ENCODE peak calls at places on chromosomes 5 and 9, in six cellular contexts. One of them, this sample, is unnamed.

GRCh38 chr9:73223594-73223993 is 71.9 kb downstream of the ANXA1 start:
- DNase-seq in GM06990: no peak
- DNase-seq in AG09309: no peak
- DNase-seq in A549: no peak
- DNase-seq in lower lobe of right lung: no peak
- DNase-seq in GM13976: no peak
- DNase-seq in this sample: no peak

GRCh38 chr5:111782171-111782570 is 25.2 kb upstream of the NREP start:
- DNase-seq in GM06990: no peak
- DNase-seq in A549: no peak
- DNase-seq in lower lobe of right lung: no peak
- DNase-seq in AG09309: no peak
- DNase-seq in GM13976: no peak
- DNase-seq in this sample: no peak

GRCh38 chr5:80125962-80126480 is 90.9 kb downstream of the THBS4 start:
- DNase-seq in GM13976: peak
- DNase-seq in lower lobe of right lung: no peak
- DNase-seq in AG09309: peak
- DNase-seq in GM06990: peak
- DNase-seq in A549: no peak
- DNase-seq in this sample: no peak

GRCh38 chr9:73081979-73082657 is 69.5 kb upstream of the ANXA1 start:
- DNase-seq in A549: peak
- DNase-seq in AG09309: peak
- DNase-seq in GM13976: peak
- DNase-seq in lower lobe of right lung: no peak
- DNase-seq in GM06990: peak
- DNase-seq in this sample: no peak

GRCh38 chr5:157478726-157479125 is 18.7 kb downstream of the NIPAL4 start:
- DNase-seq in AG09309: no peak
- DNase-seq in lower lobe of right lung: no peak
- DNase-seq in GM13976: no peak
- DNase-seq in GM06990: no peak
- DNase-seq in A549: no peak
- DNase-seq in this sample: no peak

GRCh38 chr5:62138607-62139006 is 167.4 kb upstream of the KIF2A start:
- DNase-seq in AG09309: no peak
- DNase-seq in GM06990: no peak
- DNase-seq in GM13976: no peak
- DNase-seq in A549: no peak
- DNase-seq in lower lobe of right lung: no peak
- DNase-seq in this sample: no peak

GRCh38 chr5:72438141-72438540 is 69.1 kb downstream of the ZNF366 start:
- DNase-seq in A549: no peak
- DNase-seq in lower lobe of right lung: no peak
- DNase-seq in GM06990: no peak
- DNase-seq in AG09309: no peak
- DNase-seq in GM13976: no peak
- DNase-seq in this sample: no peak

GRCh38 chr5:171437286-171437821 is 17.9 kb downstream of the FGF18 start:
- DNase-seq in A549: no peak
- DNase-seq in lower lobe of right lung: peak
- DNase-seq in AG09309: no peak
- DNase-seq in GM06990: no peak
- DNase-seq in GM13976: no peak
- DNase-seq in this sample: no peak

GRCh38 chr9:6576930-6577329 is 68.6 kb downstream of the GLDC start:
- DNase-seq in A549: no peak
- DNase-seq in GM13976: no peak
- DNase-seq in AG09309: no peak
- DNase-seq in lower lobe of right lung: no peak
- DNase-seq in GM06990: no peak
- DNase-seq in this sample: no peak

GRCh38 chr5:17952231-17952630 is 318.0 kb downstream of the TAF11L14 start:
- DNase-seq in GM06990: no peak
- DNase-seq in AG09309: no peak
- DNase-seq in lower lobe of right lung: no peak
- DNase-seq in A549: no peak
- DNase-seq in GM13976: no peak
- DNase-seq in this sample: no peak

GRCh38 chr9:115104908-115105307 is 13.0 kb downstream of the TNC start:
- DNase-seq in GM06990: no peak
- DNase-seq in A549: no peak
- DNase-seq in AG09309: peak
- DNase-seq in lower lobe of right lung: no peak
- DNase-seq in GM13976: no peak
- DNase-seq in this sample: no peak

GRCh38 chr5:93831449-93831848 is 90.0 kb upstream of the POU5F2 start:
- DNase-seq in GM13976: no peak
- DNase-seq in AG09309: peak
- DNase-seq in A549: peak
- DNase-seq in lower lobe of right lung: no peak
- DNase-seq in GM06990: no peak
- DNase-seq in this sample: no peak

GRCh38 chr5:71882826-71883744 is 164.0 kb downstream of the CARTPT start:
- DNase-seq in A549: no peak
- DNase-seq in AG09309: peak
- DNase-seq in GM13976: no peak
- DNase-seq in lower lobe of right lung: no peak
- DNase-seq in GM06990: no peak
- DNase-seq in this sample: no peak

GRCh38 chr9:127705577-127706215 is 1.1 kb upstream of the CFAP157 start:
- DNase-seq in lower lobe of right lung: no peak
- DNase-seq in AG09309: no peak
- DNase-seq in GM06990: no peak
- DNase-seq in GM13976: no peak
- DNase-seq in A549: no peak
- DNase-seq in this sample: no peak

GRCh38 chr9:126986506-126986951 is 71.9 kb downstream of the RALGPS1 start:
- DNase-seq in lower lobe of right lung: no peak
- DNase-seq in AG09309: no peak
- DNase-seq in GM13976: no peak
- DNase-seq in GM06990: no peak
- DNase-seq in A549: peak
- DNase-seq in this sample: no peak

GRCh38 chr9:69946800-69947437 is 96.7 kb upstream of the MAMDC2 start:
- DNase-seq in lower lobe of right lung: no peak
- DNase-seq in GM13976: no peak
- DNase-seq in GM06990: no peak
- DNase-seq in AG09309: peak
- DNase-seq in A549: peak
- DNase-seq in this sample: no peak

GRCh38 chr5:179184521-179185050 is 124.4 kb downstream of the ZNF354C start:
- DNase-seq in GM06990: no peak
- DNase-seq in A549: no peak
- DNase-seq in AG09309: no peak
- DNase-seq in lower lobe of right lung: peak
- DNase-seq in GM13976: no peak
- DNase-seq in this sample: no peak

GRCh38 chr9:113446323-113446740 is 17.2 kb upstream of the RGS3 start:
- DNase-seq in GM06990: no peak
- DNase-seq in AG09309: no peak
- DNase-seq in A549: peak
- DNase-seq in GM13976: peak
- DNase-seq in lower lobe of right lung: no peak
- DNase-seq in this sample: no peak

GRCh38 chr9:94870465-94870792 is 143.9 kb downstream of the AOPEP start:
- DNase-seq in A549: no peak
- DNase-seq in AG09309: no peak
- DNase-seq in GM13976: no peak
- DNase-seq in GM06990: no peak
- DNase-seq in lower lobe of right lung: no peak
- DNase-seq in this sample: no peak

GRCh38 chr9:4287886-4288588 is 11.8 kb downstream of the GLIS3 start:
- DNase-seq in lower lobe of right lung: no peak
- DNase-seq in GM13976: no peak
- DNase-seq in AG09309: no peak
- DNase-seq in A549: no peak
- DNase-seq in GM06990: no peak
- DNase-seq in this sample: no peak

GRCh38 chr5:133962801-133963476 is 5.5 kb downstream of the C5orf15 start:
- DNase-seq in GM06990: no peak
- DNase-seq in A549: no peak
- DNase-seq in lower lobe of right lung: no peak
- DNase-seq in AG09309: no peak
- DNase-seq in GM13976: no peak
- DNase-seq in this sample: no peak

GRCh38 chr5:15833365-15833764 is 333.4 kb downstream of the FBXL7 start:
- DNase-seq in lower lobe of right lung: no peak
- DNase-seq in A549: no peak
- DNase-seq in GM13976: no peak
- DNase-seq in AG09309: no peak
- DNase-seq in GM06990: no peak
- DNase-seq in this sample: no peak

GRCh38 chr9:130220351-130220750 is 45.2 kb upstream of the HMCN2 start:
- DNase-seq in GM13976: no peak
- DNase-seq in lower lobe of right lung: no peak
- DNase-seq in GM06990: no peak
- DNase-seq in A549: no peak
- DNase-seq in AG09309: no peak
- DNase-seq in this sample: no peak

GRCh38 chr5:172834570-172835245 is 657 bp downstream of the ERGIC1 start:
- DNase-seq in A549: no peak
- DNase-seq in AG09309: no peak
- DNase-seq in lower lobe of right lung: no peak
- DNase-seq in GM13976: no peak
- DNase-seq in GM06990: peak
- DNase-seq in this sample: no peak

GRCh38 chr5:88770290-88771257 is 112.4 kb downstream of the MEF2C start:
- DNase-seq in lower lobe of right lung: no peak
- DNase-seq in AG09309: no peak
- DNase-seq in GM06990: no peak
- DNase-seq in A549: no peak
- DNase-seq in GM13976: no peak
- DNase-seq in this sample: no peak

GRCh38 chr5:968953-969352 is 39.6 kb upstream of the NKD2 start:
- DNase-seq in A549: no peak
- DNase-seq in GM06990: no peak
- DNase-seq in GM13976: no peak
- DNase-seq in lower lobe of right lung: no peak
- DNase-seq in AG09309: no peak
- DNase-seq in this sample: no peak

GRCh38 chr5:151924564-151925395 is at the start of gene GLRA1:
- DNase-seq in GM06990: peak
- DNase-seq in lower lobe of right lung: peak
- DNase-seq in AG09309: no peak
- DNase-seq in A549: peak
- DNase-seq in GM13976: peak
- DNase-seq in this sample: peak